ENCODE peak calls at places on chromosomes 5 and 9, in four cellular contexts. P is GM10248, E is Peyer's patch, K is astrocyte. D is an unnamed sample.

GRCh38 chr5:136094189-136094912 is 38.3 kb upstream of the SMAD5 start:
- DNase-seq in P (no peak), E (peak; percentile 83), K (no peak), D (no peak)

GRCh38 chr5:117473075-117473595 is 898.5 kb upstream of the SEMA6A start:
- DNase-seq in P (no peak), E (no peak), K (no peak), D (no peak)

GRCh38 chr5:161850491-161850890 is 2.6 kb downstream of the GABRA1 start:
- DNase-seq in P (no peak), E (no peak), K (no peak), D (no peak)

GRCh38 chr9:128412120-128412790 is 8.4 kb upstream of the CERCAM start:
- DNase-seq in P (no peak), E (peak; percentile 56), K (no peak), D (no peak)

GRCh38 chr5:150774145-150774544 is 4.4 kb upstream of the SMIM3 start:
- DNase-seq in P (no peak), E (no peak), K (peak; percentile 98), D (no peak)

GRCh38 chr5:151923865-151924264 is 786 bp downstream of the GLRA1 start:
- DNase-seq in P (no peak), E (no peak), K (no peak), D (no peak)

GRCh38 chr9:130129425-130130061 is 42.7 kb upstream of the NCS1 start:
- DNase-seq in P (no peak), E (no peak), K (peak; percentile 70), D (no peak)

GRCh38 chr5:110900829-110901228 is 162.0 kb downstream of the SLC25A46 start:
- DNase-seq in P (no peak), E (no peak), K (peak; percentile 99), D (no peak)

GRCh38 chr5:68950111-68950510 is 143.7 kb upstream of the SLC30A5 start:
- DNase-seq in P (no peak), E (no peak), K (no peak), D (no peak)

GRCh38 chr5:72463499-72464052 is 43.6 kb downstream of the ZNF366 start:
- DNase-seq in P (no peak), E (no peak), K (no peak), D (no peak)

GRCh38 chr5:53378590-53379247 is 101.7 kb upstream of the FST start:
- DNase-seq in P (no peak), E (no peak), K (peak; percentile 78), D (no peak)

GRCh38 chr5:128764910-128765309 is 200.4 kb upstream of the SLC27A6 start:
- DNase-seq in P (no peak), E (no peak), K (no peak), D (no peak)

GRCh38 chr5:9947231-9947693 is 302.4 kb downstream of the ATPSCKMT start:
- DNase-seq in P (no peak), E (no peak), K (peak; percentile 44), D (no peak)

GRCh38 chr5:96343094-96343493 is 90.0 kb downstream of the PCSK1 start:
- DNase-seq in P (no peak), E (no peak), K (no peak), D (no peak)

GRCh38 chr5:90066920-90067319 is 342.6 kb downstream of the CETN3 start:
- DNase-seq in P (no peak), E (no peak), K (no peak), D (no peak)

GRCh38 chr9:89808076-89808701 is 203.4 kb downstream of the GADD45G start:
- DNase-seq in P (no peak), E (no peak), K (no peak), D (peak; percentile 57)

GRCh38 chr9:129242971-129243561 is 65.0 kb upstream of the IER5L start:
- DNase-seq in P (no peak), E (no peak), K (peak; percentile 34), D (no peak)

GRCh38 chr9:130336027-130336595 is 70.6 kb downstream of the HMCN2 start:
- DNase-seq in P (no peak), E (no peak), K (no peak), D (no peak)

GRCh38 chr5:883475-884181 is 9.0 kb downstream of the BRD9 start:
- DNase-seq in P (no peak), E (no peak), K (no peak), D (no peak)

GRCh38 chr5:179806250-179807045 is at the start of gene MGAT4B:
- DNase-seq in P (peak; percentile 88), E (peak; percentile 88), K (peak; percentile 48), D (no peak)

GRCh38 chr9:93357649-93358048 is 93.8 kb upstream of the FAM120A start:
- DNase-seq in P (peak; percentile 25), E (no peak), K (no peak), D (no peak)

GRCh38 chr5:131514316-131515275 is 120.4 kb downstream of the RAPGEF6 start:
- DNase-seq in P (peak; percentile 17), E (no peak), K (no peak), D (no peak)

GRCh38 chr9:79962150-79962549 is 390.4 kb downstream of the TLE4 start:
- DNase-seq in P (no peak), E (no peak), K (no peak), D (no peak)

GRCh38 chr9:134698587-134699342 is 57.2 kb downstream of the COL5A1 start:
- DNase-seq in P (peak; percentile 86), E (peak; percentile 60), K (peak; percentile 30), D (no peak)

GRCh38 chr5:175693746-175694145 is 35.9 kb downstream of the HRH2 start:
- DNase-seq in P (no peak), E (no peak), K (no peak), D (no peak)

GRCh38 chr9:76921161-76921560 is 15.2 kb upstream of the PRUNE2 start:
- DNase-seq in P (no peak), E (no peak), K (no peak), D (no peak)

GRCh38 chr5:155883966-155884555 is 442.9 kb upstream of the SGCD start:
- DNase-seq in P (no peak), E (no peak), K (peak; percentile 2), D (no peak)

GRCh38 chr5:125256296-125256695 is 509.9 kb upstream of the ZNF608 start:
- DNase-seq in P (no peak), E (no peak), K (no peak), D (no peak)

GRCh38 chr5:54679686-54680085 is 162.1 kb downstream of the SNX18 start:
- DNase-seq in P (no peak), E (no peak), K (no peak), D (no peak)

GRCh38 chr9:72726951-72727350 is 205.5 kb downstream of the TMC1 start:
- DNase-seq in P (no peak), E (no peak), K (peak; percentile 58), D (no peak)

GRCh38 chr5:180605554-180606214 is 14.4 kb upstream of the SCGB3A1 start:
- DNase-seq in P (peak; percentile 77), E (peak; percentile 83), K (peak; percentile 16), D (no peak)

GRCh38 chr9:128419061-128419925 is 1.4 kb upstream of the CERCAM start:
- DNase-seq in P (no peak), E (no peak), K (no peak), D (no peak)

GRCh38 chr9:136658849-136659535 is 3.7 kb upstream of the EGFL7 start:
- DNase-seq in P (no peak), E (no peak), K (no peak), D (no peak)

GRCh38 chr5:173495225-173495904 is 121.1 kb downstream of the BOD1 start:
- DNase-seq in P (no peak), E (no peak), K (no peak), D (no peak)

GRCh38 chr5:118806571-118806970 is 181.8 kb downstream of the DTWD2 start:
- DNase-seq in P (no peak), E (no peak), K (no peak), D (no peak)

GRCh38 chr9:136787690-136788400 is 3.3 kb upstream of the TMEM141 start:
- DNase-seq in P (peak; percentile 69), E (peak; percentile 86), K (no peak), D (no peak)

GRCh38 chr5:134436523-134437339 is 25.1 kb upstream of the CDKN2AIPNL start:
- DNase-seq in P (peak; percentile 74), E (peak; percentile 91), K (peak; percentile 96), D (no peak)

GRCh38 chr9:81083062-81083461 is 606.3 kb downstream of the TLE1 start:
- DNase-seq in P (no peak), E (no peak), K (peak; percentile 14), D (no peak)
- TF ChIP-seq CTCF in P (no peak), E (no peak), K (peak; percentile 15), D (peak; percentile 36)

GRCh38 chr5:163459465-163459887 is 426 bp downstream of the NUDCD2 start:
- DNase-seq in P (no peak), E (no peak), K (peak; percentile 13), D (no peak)

GRCh38 chr5:163460562-163461176 is at the start of gene HMMR:
- DNase-seq in P (no peak), E (no peak), K (peak; percentile 21), D (no peak)

GRCh38 chr5:163463063-163463435 is 2.6 kb downstream of the HMMR start:
- DNase-seq in P (no peak), E (no peak), K (no peak), D (no peak)

GRCh38 chr5:163458778-163459405 is 1.0 kb downstream of the NUDCD2 start:
- DNase-seq in P (no peak), E (no peak), K (no peak), D (no peak)

DNA sequence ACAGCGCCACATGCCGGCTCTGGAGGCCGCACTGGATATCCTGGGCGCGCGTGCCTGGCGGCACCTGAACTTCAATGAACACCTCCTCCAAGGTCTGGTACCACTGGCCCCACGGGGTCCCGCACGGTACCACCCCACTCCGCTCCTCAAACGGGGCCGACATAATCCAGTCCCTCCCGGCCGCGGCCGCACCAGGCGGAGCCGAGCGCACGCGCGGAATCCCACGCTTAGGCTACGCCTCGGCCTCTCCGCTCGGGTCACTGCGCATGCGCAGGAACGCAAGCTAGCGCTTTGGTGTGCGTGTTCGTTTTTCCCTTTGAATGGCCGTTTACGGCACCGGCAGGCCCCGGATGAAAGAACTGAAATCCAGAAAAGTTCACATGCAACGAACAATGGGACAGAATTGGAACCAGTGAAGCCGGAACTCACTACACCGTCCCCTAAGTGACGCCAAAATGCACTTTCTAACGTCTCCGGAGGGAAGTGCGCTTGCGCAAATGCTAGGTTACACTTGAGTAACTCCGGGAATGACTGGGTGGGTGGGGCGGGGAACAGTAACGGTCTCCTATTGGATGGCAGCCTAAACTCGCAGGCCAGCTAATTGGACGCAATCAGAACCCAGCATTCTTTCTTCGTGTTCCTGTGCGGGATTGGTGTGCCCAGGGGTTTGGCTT is at the start of gene NUDCD2:
- DNase-seq in P (peak; percentile 91), E (peak; percentile 97), K (peak; percentile 97), D (peak; percentile 98)
- TF ChIP-seq CTCF in P (peak; percentile 33), E (no peak), K (no peak), D (peak; percentile 43)

GRCh38 chr5:126720369-126720768 is 56.6 kb upstream of the LMNB1 start:
- DNase-seq in P (no peak), E (no peak), K (no peak), D (no peak)

GRCh38 chr5:126718246-126718868 is 58.6 kb upstream of the LMNB1 start:
- DNase-seq in P (no peak), E (no peak), K (no peak), D (peak; percentile 46)

GRCh38 chr5:126716861-126717260 is 60.1 kb upstream of the LMNB1 start:
- DNase-seq in P (no peak), E (no peak), K (no peak), D (peak; percentile 62)
- TF ChIP-seq CTCF in P (no peak), E (no peak), K (no peak), D (no peak)

DNA sequence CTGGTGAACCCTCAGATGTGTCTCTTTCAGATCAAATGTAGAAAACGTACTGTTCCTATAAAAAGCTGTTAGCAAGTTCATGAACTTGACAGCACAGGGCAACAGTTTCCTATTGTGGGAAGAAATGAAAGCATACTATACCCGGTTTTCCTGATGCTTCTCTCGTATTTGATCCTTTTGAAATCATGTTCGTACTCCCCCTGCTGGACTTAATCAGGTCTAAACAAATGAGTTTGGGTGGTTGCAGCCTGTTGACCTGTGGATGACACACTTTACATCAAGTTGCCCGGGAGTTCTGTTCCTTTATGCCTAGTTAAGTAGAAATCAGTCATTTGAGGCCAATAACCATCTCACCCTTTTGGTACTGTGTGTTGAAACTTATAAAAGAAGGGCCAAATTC is 1992.3 kb downstream of the MAT2B start:
- DNase-seq in P (no peak), E (no peak), K (peak; percentile 16), D (no peak)
- TF ChIP-seq CTCF in P (peak; percentile 7), E (no peak), K (no peak), D (no peak)